ENCODE peak calls at places on chromosomes 2 and 18, in seven cellular contexts. B is AG10803, N is H9, H is OCI-LY7, X is HFF-Myc, K is fibroblast of pulmonary artery, S is heart left ventricle. Y is an unnamed sample.

GRCh38 chr2:30666307-30666874 is 140.9 kb downstream of the CAPN13 start:
- DNase-seq in B (peak), N (peak), X (peak), K (peak), H (peak), S (no peak), Y (peak)

GRCh38 chr2:6412533-6413085 is 453.1 kb downstream of the CMPK2 start:
- DNase-seq in H (no peak), K (no peak), S (no peak), N (no peak), X (no peak), B (peak), Y (no peak)

GRCh38 chr2:20223345-20224190 is 1.4 kb downstream of the SDC1 start:
- DNase-seq in H (no peak), N (peak), S (peak), K (peak), X (no peak), B (peak), Y (peak)

GRCh38 chr18:44135791-44136190 is 544.9 kb upstream of the SETBP1 start:
- DNase-seq in N (no peak), H (no peak), X (no peak), K (no peak), S (no peak), B (no peak), Y (no peak)

GRCh38 chr2:229454934-229455631 is 184.0 kb upstream of the PID1 start:
- DNase-seq in H (no peak), N (no peak), X (peak), S (no peak), K (peak), B (peak), Y (no peak)

GRCh38 chr2:241999184-241999583 is 129.7 kb downstream of the RTP5 start:
- DNase-seq in X (no peak), S (no peak), B (no peak), H (no peak), K (no peak), N (no peak), Y (no peak)

GRCh38 chr2:240205348-240205747 is 64.9 kb upstream of the OTOS start:
- DNase-seq in S (no peak), H (no peak), N (peak), K (peak), B (peak), X (peak), Y (peak)

GRCh38 chr2:201779996-201780673 is 598 bp downstream of the ALS2 start:
- DNase-seq in S (no peak), H (peak), B (peak), K (peak), X (no peak), N (no peak), Y (no peak)

GRCh38 chr2:33583194-33583938 is 15.7 kb downstream of the FAM98A start:
- DNase-seq in B (peak), N (no peak), X (no peak), K (peak), H (peak), S (no peak), Y (peak)

GRCh38 chr18:79950440-79951341 is 762 bp downstream of the SLC66A2 start:
- DNase-seq in B (peak), H (peak), S (peak), K (no peak), X (no peak), N (peak), Y (peak)

GRCh38 chr2:100726866-100727265 is 93.1 kb upstream of the NPAS2 start:
- DNase-seq in B (no peak), K (no peak), H (no peak), X (no peak), N (no peak), S (no peak), Y (no peak)

GRCh38 chr2:223735659-223736244 is 101.6 kb downstream of the AP1S3 start:
- DNase-seq in S (no peak), H (no peak), B (peak), X (peak), K (peak), N (no peak), Y (no peak)

GRCh38 chr2:217551229-217551909 is 451.4 kb downstream of the TNS1 start:
- DNase-seq in S (no peak), K (peak), X (no peak), H (no peak), B (peak), N (peak), Y (no peak)

GRCh38 chr18:40250218-40250617 is 1704.8 kb upstream of the PIK3C3 start:
- DNase-seq in X (no peak), N (no peak), H (no peak), S (no peak), K (no peak), B (no peak), Y (no peak)

GRCh38 chr2:218019411-218020060 is 16.7 kb upstream of the TNS1 start:
- DNase-seq in S (no peak), X (no peak), H (no peak), N (no peak), K (no peak), B (no peak), Y (no peak)

GRCh38 chr2:147424766-147425165 is 420.1 kb upstream of the ACVR2A start:
- DNase-seq in B (no peak), X (no peak), H (no peak), N (no peak), S (no peak), K (no peak), Y (no peak)

GRCh38 chr2:180374502-180375281 is 367.6 kb upstream of the CWC22 start:
- DNase-seq in H (no peak), B (no peak), S (no peak), N (no peak), X (no peak), K (peak), Y (no peak)

GRCh38 chr18:45054595-45054994 is 373.9 kb downstream of the SETBP1 start:
- DNase-seq in N (no peak), H (no peak), K (no peak), B (no peak), S (no peak), X (no peak), Y (no peak)

GRCh38 chr18:54672846-54673475 is 81.9 kb downstream of the DYNAP start:
- DNase-seq in N (no peak), B (no peak), H (no peak), S (no peak), X (no peak), K (no peak), Y (peak)

GRCh38 chr2:24009680-24010476 is at the start of gene MFSD2B:
- DNase-seq in B (peak), N (no peak), X (no peak), H (no peak), S (no peak), K (no peak), Y (no peak)

GRCh38 chr2:179602452-179602851 is 259.0 kb downstream of the ZNF385B start:
- DNase-seq in X (no peak), K (no peak), H (no peak), S (no peak), B (no peak), N (no peak), Y (no peak)

GRCh38 chr18:50638623-50639398 is 78.9 kb downstream of the MAPK4 start:
- DNase-seq in H (no peak), S (no peak), B (no peak), K (no peak), X (no peak), N (peak), Y (no peak)

GRCh38 chr2:192196451-192197194 is 1.9 kb upstream of the TMEFF2 start:
- DNase-seq in S (no peak), X (no peak), B (no peak), N (no peak), H (no peak), K (no peak), Y (no peak)

GRCh38 chr2:151374426-151374825 is 17.0 kb downstream of the TNFAIP6 start:
- DNase-seq in B (peak), H (no peak), X (peak), S (no peak), K (peak), N (no peak), Y (peak)

GRCh38 chr2:9889812-9890261 is 46.6 kb downstream of the TAF1B start:
- DNase-seq in B (peak), X (no peak), K (no peak), H (no peak), N (no peak), S (no peak), Y (no peak)

GRCh38 chr2:65420712-65421431 is 11.5 kb downstream of the SPRED2 start:
- DNase-seq in S (no peak), H (peak), X (no peak), N (no peak), B (peak), K (peak), Y (no peak)

GRCh38 chr2:147630585-147630984 is 214.2 kb upstream of the ACVR2A start:
- DNase-seq in H (no peak), X (no peak), N (no peak), B (peak), S (no peak), K (no peak), Y (no peak)

GRCh38 chr2:187586091-187586632 is 31.9 kb upstream of the TFPI start:
- DNase-seq in H (peak), B (peak), N (no peak), X (no peak), K (peak), S (no peak), Y (no peak)

GRCh38 chr18:61754039-61754583 is 138.7 kb downstream of the RNF152 start:
- DNase-seq in B (no peak), K (no peak), H (no peak), S (no peak), N (no peak), X (no peak), Y (no peak)

GRCh38 chr2:119112230-119112629 is 46.3 kb downstream of the C1QL2 start:
- DNase-seq in N (peak), H (no peak), S (no peak), B (no peak), K (no peak), X (no peak), Y (no peak)

GRCh38 chr18:56770873-56771272 is 119.7 kb downstream of the WDR7 start:
- DNase-seq in K (peak), B (peak), H (no peak), N (no peak), S (no peak), X (no peak), Y (no peak)

GRCh38 chr2:14632133-14632936 is at the start of gene LRATD1:
- DNase-seq in H (no peak), N (peak), K (peak), S (peak), B (peak), X (no peak), Y (peak)

GRCh38 chr18:57786038-57786437 is 17.1 kb downstream of the ATP8B1 start:
- DNase-seq in K (no peak), S (no peak), X (no peak), N (no peak), B (no peak), H (no peak), Y (no peak)

GRCh38 chr2:199444749-199445148 is 13.0 kb downstream of the SATB2 start:
- DNase-seq in S (no peak), N (no peak), X (no peak), H (no peak), K (no peak), B (no peak), Y (no peak)

GRCh38 chr2:106097370-106098000 is 96.6 kb downstream of the UXS1 start:
- DNase-seq in H (no peak), B (no peak), X (no peak), S (no peak), K (no peak), N (no peak), Y (no peak)

GRCh38 chr2:99635710-99636431 is 146.1 kb upstream of the REV1 start:
- DNase-seq in X (no peak), H (no peak), B (no peak), S (peak), N (no peak), K (no peak), Y (no peak)

GRCh38 chr18:63907649-63908048 is at the start of gene SERPINB10:
- DNase-seq in B (no peak), X (no peak), S (no peak), H (no peak), K (no peak), N (no peak), Y (no peak)

DNA sequence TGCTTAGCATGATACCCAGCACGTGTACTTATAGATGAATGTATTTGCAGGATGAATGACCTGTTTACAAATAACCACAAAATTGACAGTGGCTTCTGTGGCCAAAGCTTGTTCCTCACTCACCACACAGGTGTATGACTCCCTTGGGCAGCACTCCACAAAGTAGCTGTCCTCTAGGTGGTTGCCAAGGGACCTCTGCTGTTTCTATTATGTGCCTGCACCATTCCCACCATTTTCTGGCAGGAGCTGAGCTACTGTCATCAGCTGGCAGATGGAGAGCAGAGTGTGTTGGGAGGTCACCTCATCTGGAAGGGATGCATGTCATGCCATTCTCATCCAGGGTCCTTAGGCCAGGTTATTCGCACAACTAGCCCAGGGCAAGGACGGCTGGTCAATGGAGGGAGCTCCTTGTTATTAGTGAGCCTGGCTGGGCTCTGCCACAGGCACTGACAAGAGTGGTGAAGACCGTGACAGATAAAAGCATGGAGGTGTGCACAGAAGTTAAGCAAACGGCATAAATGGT is 37.1 kb upstream of the TRIB2 start:
- DNase-seq in X (no peak), K (no peak), B (no peak), N (no peak), H (no peak), S (no peak), Y (no peak)
- TF ChIP-seq CTCF in X (no peak), K (no peak), B (no peak), N (no peak), H (no peak), S (no peak), Y (no peak)

DNA sequence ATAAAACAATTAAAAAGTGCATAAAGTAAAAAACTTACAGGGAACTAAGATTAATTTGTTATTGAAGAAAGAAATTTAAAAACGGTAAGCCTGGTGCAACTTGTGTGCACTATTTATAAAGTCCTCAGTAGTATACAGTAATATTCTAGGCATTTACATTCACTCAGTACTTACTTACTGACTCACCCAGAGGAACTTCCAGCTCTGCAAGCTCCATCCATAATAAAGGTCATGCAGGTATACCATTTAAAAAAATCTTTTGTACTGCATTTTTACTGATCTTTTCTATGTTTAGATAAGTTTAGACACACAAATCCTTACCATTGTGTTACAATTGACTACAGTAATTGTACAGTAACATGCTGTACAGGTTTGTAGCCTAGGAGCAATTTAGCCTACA is 51.5 kb upstream of the NXPH2 start:
- DNase-seq in S (no peak), K (no peak), B (no peak), H (no peak), X (no peak), N (no peak), Y (no peak)
- TF ChIP-seq CTCF in S (no peak), K (no peak), B (no peak), H (no peak), X (no peak), N (no peak), Y (no peak)

GRCh38 chr18:13800505-13801259 is 23.3 kb upstream of the MC5R start:
- DNase-seq in H (no peak), S (peak), X (no peak), K (peak), B (peak), N (peak), Y (peak)
- TF ChIP-seq CTCF in H (peak), S (peak), X (peak), K (peak), B (peak), N (peak), Y (peak)

DNA sequence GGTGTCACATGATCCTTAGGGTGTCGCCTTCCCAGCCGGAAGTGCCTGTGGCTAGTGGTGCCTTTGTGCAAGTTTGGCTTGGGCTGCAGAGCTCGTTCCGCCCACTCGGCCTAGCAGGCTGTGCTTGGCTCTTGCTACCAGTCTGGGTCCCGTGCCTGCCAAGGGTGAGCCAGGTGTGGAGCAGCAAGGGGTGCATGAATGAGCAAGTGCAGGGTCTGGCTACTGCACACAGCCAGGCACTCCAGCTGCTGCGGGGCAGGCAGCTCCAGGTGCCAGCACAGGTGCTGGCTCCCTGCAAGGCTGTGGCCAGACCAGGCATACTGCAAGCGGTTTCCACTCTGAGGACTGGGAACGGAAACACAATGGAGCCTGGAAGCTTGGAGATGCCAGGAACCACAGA is 325.4 kb upstream of the SMIM21 start:
- DNase-seq in K (no peak), X (no peak), S (no peak), H (no peak), B (no peak), N (no peak), Y (no peak)
- TF ChIP-seq CTCF in K (no peak), X (no peak), S (no peak), H (no peak), B (no peak), N (no peak), Y (no peak)

DNA sequence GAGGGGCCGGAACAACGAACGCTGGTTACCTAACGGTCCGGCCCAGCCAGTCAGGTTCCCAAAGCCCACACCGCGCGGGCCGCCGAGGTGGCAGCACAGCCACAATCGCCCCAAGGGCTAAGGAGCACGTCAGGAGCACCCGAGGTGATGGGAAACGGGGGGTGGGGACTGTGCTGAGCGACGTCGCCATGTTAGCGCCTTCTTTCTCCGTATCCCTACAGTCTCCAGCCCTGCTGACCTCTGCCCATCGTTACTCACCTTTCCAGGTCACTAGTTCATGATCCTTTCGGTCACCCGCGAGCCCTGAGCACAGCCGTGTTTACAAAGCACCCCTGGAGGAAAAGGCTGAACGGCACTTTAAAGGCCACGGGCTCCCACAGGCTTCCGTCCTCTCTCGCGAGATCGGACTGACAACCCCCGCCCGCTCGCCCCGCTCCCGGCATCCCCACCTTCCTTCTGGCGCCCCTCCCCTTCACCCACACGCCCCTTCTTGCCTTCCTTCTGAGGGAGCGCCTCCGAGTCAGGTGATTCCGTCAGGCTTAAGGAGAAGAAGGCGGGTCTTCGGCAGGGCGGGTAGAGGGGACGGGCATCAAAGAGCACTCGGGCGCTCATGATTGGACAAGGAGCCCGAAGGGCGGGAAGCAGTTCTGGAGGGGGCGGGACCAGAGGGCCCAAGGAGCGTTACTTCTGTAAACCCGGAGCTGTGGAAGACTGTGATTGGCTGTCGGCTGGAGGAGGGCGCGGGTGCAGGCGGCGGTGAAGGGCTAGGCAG is at the start of gene ATF2:
- DNase-seq in S (peak), N (peak), X (peak), K (peak), H (peak), B (peak), Y (peak)
- TF ChIP-seq CTCF in S (no peak), N (no peak), X (no peak), K (no peak), H (no peak), B (no peak), Y (no peak)

GRCh38 chr2:168120310-168120709 is 127.1 kb downstream of the STK39 start:
- DNase-seq in S (no peak), H (peak), B (no peak), X (no peak), N (no peak), K (no peak), Y (no peak)

GRCh38 chr2:168116448-168116847 is 130.9 kb downstream of the STK39 start:
- DNase-seq in X (no peak), N (peak), K (peak), H (no peak), B (no peak), S (no peak), Y (no peak)

GRCh38 chr2:168119519-168120141 is 127.8 kb downstream of the STK39 start:
- DNase-seq in H (peak), X (peak), B (peak), N (no peak), S (no peak), K (peak), Y (peak)

GRCh38 chr2:168120730-168121129 is 126.7 kb downstream of the STK39 start:
- DNase-seq in X (no peak), K (no peak), S (no peak), N (no peak), H (no peak), B (no peak), Y (no peak)

GRCh38 chr2:168118733-168119518 is 128.5 kb downstream of the STK39 start:
- DNase-seq in N (no peak), B (peak), H (peak), X (peak), K (peak), S (no peak), Y (peak)
- TF ChIP-seq CTCF in N (peak), B (peak), H (peak), X (peak), K (peak), S (peak), Y (peak)

DNA sequence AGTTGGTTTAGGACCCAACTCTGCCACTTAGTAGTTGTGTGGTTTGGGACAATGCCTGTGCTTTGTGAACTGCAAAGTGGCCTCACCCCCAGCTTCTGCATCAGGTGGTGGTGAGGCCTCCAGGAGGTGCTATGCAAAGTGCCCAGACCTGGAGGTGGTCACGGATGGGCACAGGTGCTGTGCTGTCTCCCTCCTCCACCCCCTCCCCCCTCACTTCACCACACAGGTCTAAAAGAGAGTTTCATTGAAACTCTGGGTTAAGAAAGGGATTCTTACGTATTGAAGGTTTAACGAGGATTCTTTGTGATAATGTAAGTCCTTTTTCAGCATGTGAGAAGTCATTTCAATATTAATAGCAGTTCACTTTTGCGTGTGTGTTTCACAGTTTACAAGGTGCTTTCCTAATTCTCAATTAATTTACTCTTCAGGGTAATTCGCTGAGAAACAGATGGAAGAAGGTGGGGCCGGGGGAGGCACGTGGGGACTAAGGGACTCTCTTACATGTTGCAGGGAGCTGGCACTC is 369.9 kb downstream of the LPIN1 start:
- DNase-seq in B (no peak), N (no peak), H (peak), K (no peak), X (no peak), S (no peak), Y (no peak)
- TF ChIP-seq CTCF in B (no peak), N (no peak), H (peak), K (no peak), X (no peak), S (no peak), Y (no peak)